ENCODE peak calls at places on chromosomes 5 and 9, in eight cellular contexts. I is right lobe of liver, Z is cardiac muscle cell, V is cardiac fibroblast, B is ascending aorta, F is breast epithelium, D is fibroblast of lung, L is fibroblast of pulmonary artery. M is an unnamed sample.

GRCh38 chr9:98899399-98900056 is 44.2 kb upstream of the COL15A1 start:
- DNase-seq in D (peak; percentile 75), L (peak; percentile 83), F (no peak), Z (peak; percentile 91), B (no peak), I (no peak), V (peak; percentile 87), M (no peak)

GRCh38 chr5:28602429-28602828 is 1564.0 kb upstream of the CDH9 start:
- DNase-seq in F (no peak), Z (no peak), L (no peak), B (no peak), V (no peak), I (no peak), D (no peak), M (no peak)

GRCh38 chr9:119009253-119009652 is 360.0 kb downstream of the BRINP1 start:
- DNase-seq in D (peak; percentile 85), B (no peak), F (peak; percentile 62), Z (no peak), I (no peak), V (no peak), L (no peak), M (no peak)

GRCh38 chr9:132739705-132740310 is 69.5 kb downstream of the GTF3C4 start:
- DNase-seq in Z (no peak), D (no peak), L (no peak), V (no peak), F (no peak), B (no peak), I (no peak), M (no peak)

GRCh38 chr9:136117291-136118060 is 1.2 kb downstream of the TMEM250 start:
- DNase-seq in F (no peak), B (no peak), I (peak; percentile 90), V (peak; percentile 12), Z (peak; percentile 19), L (peak; percentile 22), D (peak; percentile 7), M (no peak)

GRCh38 chr9:107422189-107422802 is 67.3 kb downstream of the KLF4 start:
- DNase-seq in F (peak; percentile 42), I (peak; percentile 63), L (peak; percentile 75), B (no peak), D (peak; percentile 45), Z (peak; percentile 85), V (peak; percentile 77), M (peak; percentile 37)

GRCh38 chr5:40674661-40675235 is 5.0 kb upstream of the PTGER4 start:
- DNase-seq in D (no peak), B (no peak), I (no peak), L (no peak), Z (no peak), V (no peak), F (no peak), M (no peak)

GRCh38 chr5:100794844-100795243 is 108.2 kb downstream of the ST8SIA4 start:
- DNase-seq in I (no peak), D (no peak), L (no peak), B (no peak), F (no peak), V (no peak), Z (no peak), M (no peak)

GRCh38 chr5:170440771-170441370 is 51.7 kb upstream of the KCNMB1 start:
- DNase-seq in B (no peak), L (no peak), F (no peak), D (no peak), I (no peak), V (no peak), Z (no peak), M (no peak)

GRCh38 chr5:61673007-61673735 is 341.1 kb downstream of the ZSWIM6 start:
- DNase-seq in L (peak; percentile 28), I (no peak), F (no peak), D (peak; percentile 73), V (peak; percentile 25), Z (no peak), B (no peak), M (no peak)

GRCh38 chr5:127940854-127941253 is 142.7 kb upstream of the SLC12A2 start:
- DNase-seq in I (no peak), L (no peak), D (no peak), B (no peak), F (no peak), Z (peak; percentile 18), V (no peak), M (no peak)

GRCh38 chr5:98497391-98497790 is 276.1 kb upstream of the RGMB start:
- DNase-seq in L (peak; percentile 1), I (no peak), D (peak; percentile 24), V (no peak), Z (peak; percentile 14), B (no peak), F (no peak), M (no peak)

GRCh38 chr5:76836181-76836580 is 13.6 kb upstream of the S100Z start:
- DNase-seq in D (peak; percentile 25), B (no peak), I (no peak), F (no peak), Z (no peak), V (peak; percentile 52), L (no peak), M (no peak)

GRCh38 chr5:78649220-78649700 is 688 bp upstream of the LHFPL2 start:
- DNase-seq in I (peak; percentile 48), L (no peak), V (no peak), Z (peak; percentile 51), D (no peak), F (no peak), B (no peak), M (peak; percentile 41)

GRCh38 chr9:126704157-126704941 is 90.6 kb downstream of the LMX1B start:
- DNase-seq in I (peak; percentile 41), D (peak; percentile 62), F (peak; percentile 38), B (no peak), L (peak; percentile 63), Z (peak; percentile 70), V (peak; percentile 65), M (peak; percentile 66)

GRCh38 chr9:76926324-76926731 is 20.4 kb upstream of the PRUNE2 start:
- DNase-seq in Z (peak; percentile 89), V (peak; percentile 99), D (peak; percentile 91), I (no peak), B (peak; percentile 23), L (peak; percentile 91), F (no peak), M (no peak)

GRCh38 chr5:7592910-7593309 is 197.0 kb downstream of the ADCY2 start:
- DNase-seq in I (no peak), B (no peak), Z (no peak), V (no peak), D (no peak), L (no peak), F (no peak), M (no peak)

GRCh38 chr5:106094128-106094726 is 1576.5 kb downstream of the EFNA5 start:
- DNase-seq in V (peak; percentile 22), F (peak; percentile 41), D (peak; percentile 45), Z (no peak), I (no peak), L (peak; percentile 26), B (no peak), M (no peak)

GRCh38 chr5:89301572-89302025 is 418.6 kb upstream of the MEF2C start:
- DNase-seq in Z (no peak), V (no peak), B (no peak), F (no peak), I (no peak), L (no peak), D (no peak), M (no peak)

GRCh38 chr5:41071975-41072374 is 833 bp upstream of the MROH2B start:
- DNase-seq in Z (peak; percentile 81), B (no peak), D (peak; percentile 67), I (no peak), F (no peak), V (peak; percentile 84), L (peak; percentile 69), M (no peak)

GRCh38 chr5:80935811-80936385 is 24.3 kb upstream of the RASGRF2 start:
- DNase-seq in B (no peak), L (no peak), Z (no peak), F (no peak), D (no peak), V (no peak), I (no peak), M (no peak)
- TF ChIP-seq CTCF in B (no peak), L (peak; percentile 8), Z (no peak), F (no peak), D (peak; percentile 10), V (no peak), I (no peak), M (no peak)

GRCh38 chr5:80408976-80409926 is 1.4 kb downstream of the ZFYVE16 start:
- DNase-seq in Z (peak; percentile 29), F (no peak), I (no peak), B (no peak), V (peak; percentile 22), D (peak; percentile 5), L (peak; percentile 26), M (no peak)
- TF ChIP-seq CTCF in Z (no peak), F (no peak), I (no peak), B (no peak), V (no peak), D (no peak), L (no peak), M (no peak)

DNA sequence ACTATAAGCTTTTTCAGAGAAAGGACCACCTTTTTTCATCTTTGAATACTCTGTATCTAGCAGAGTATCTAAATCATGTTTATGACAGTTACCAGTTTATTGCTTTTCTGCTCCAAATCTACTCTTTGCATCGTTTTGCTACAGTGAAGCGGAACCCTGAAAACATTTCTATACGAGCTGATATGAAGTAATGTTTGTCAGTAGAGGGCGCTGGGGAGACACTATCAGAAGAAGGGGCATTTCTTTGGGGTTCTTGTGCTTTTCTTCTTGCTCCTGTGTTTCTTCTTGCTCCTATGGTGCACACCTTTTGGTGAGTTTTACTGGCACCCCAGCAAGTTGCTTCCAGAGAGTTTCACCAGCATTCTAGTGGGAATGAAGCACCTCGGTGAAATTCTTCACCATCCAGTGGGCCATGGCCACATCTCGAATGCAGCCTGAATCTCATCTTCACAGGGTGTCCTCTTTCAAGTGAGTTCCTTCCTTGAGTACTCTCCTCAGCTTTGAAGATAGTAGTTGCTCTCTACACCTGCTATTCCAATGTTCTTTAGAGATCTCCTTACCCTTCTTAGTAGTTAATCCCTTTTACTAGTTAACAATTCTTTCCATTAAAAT is 98.4 kb downstream of the FGF1 start:
- DNase-seq in F (no peak), Z (peak; percentile 65), D (peak; percentile 28), I (no peak), L (peak; percentile 57), V (peak; percentile 70), B (no peak), M (no peak)
- TF ChIP-seq CTCF in F (no peak), Z (peak; percentile 66), D (peak; percentile 68), I (peak; percentile 15), L (peak; percentile 68), V (peak; percentile 66), B (peak; percentile 14), M (peak; percentile 24)

GRCh38 chr5:87787640-87788039 is 374.9 kb upstream of the CCNH start:
- DNase-seq in L (no peak), B (no peak), D (no peak), F (no peak), I (no peak), V (no peak), Z (no peak), M (no peak)

GRCh38 chr5:87780831-87781760 is 368.4 kb upstream of the CCNH start:
- DNase-seq in I (peak; percentile 82), Z (peak; percentile 89), V (peak; percentile 86), L (peak; percentile 88), F (peak; percentile 46), D (peak; percentile 79), B (no peak), M (peak; percentile 66)

DNA sequence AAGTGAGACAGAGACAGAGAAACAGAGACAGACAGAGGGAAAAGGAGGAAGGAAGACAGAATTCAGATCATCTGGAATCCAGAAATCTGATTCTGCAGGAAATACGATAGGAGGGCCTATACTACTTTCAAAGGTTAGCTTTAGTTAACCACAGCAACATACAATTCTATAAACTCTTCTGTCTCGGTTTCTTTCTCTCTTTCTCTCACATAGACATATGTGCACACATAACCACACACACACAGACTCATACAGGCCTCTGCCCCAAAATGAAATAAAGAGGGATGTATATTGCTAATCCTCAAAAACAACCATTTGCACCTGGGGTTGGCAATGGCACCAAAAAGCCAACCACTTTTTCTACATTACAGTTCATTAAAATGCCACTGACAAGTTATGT is 372.1 kb upstream of the CCNH start:
- DNase-seq in B (no peak), Z (no peak), V (no peak), F (no peak), I (no peak), D (no peak), L (no peak), M (no peak)
- TF ChIP-seq CTCF in B (no peak), Z (no peak), V (no peak), F (no peak), I (no peak), D (no peak), L (no peak), M (no peak)